ENCODE peak calls at places on chromosomes 16 and 17, in ten cellular contexts. W is ascending aorta; C is stomach; Y is dorsolateral prefrontal cortex; T is cardiac muscle cell; B is CD8-positive, alpha-beta T cell; L is upper lobe of right lung; O is AG04450; N is OCI-LY7; F is PC-3. A is an unnamed sample.

GRCh38 chr16:85847036-85847435 is 47.5 kb downstream of the COX4I1 start:
- DNase-seq in W (no peak), C (no peak), Y (no peak), T (no peak), B (no peak), L (no peak), O (no peak), N (no peak), F (no peak), A (no peak)

GRCh38 chr16:62064173-62064572 is 27.9 kb upstream of the CDH8 start:
- DNase-seq in W (no peak), C (no peak), Y (no peak), T (no peak), B (no peak), L (no peak), O (no peak), N (no peak), F (no peak), A (no peak)

GRCh38 chr16:27762441-27762840 is 212.5 kb downstream of the KATNIP start:
- DNase-seq in W (no peak), C (no peak), Y (no peak), T (peak; percentile 46), B (no peak), L (no peak), O (no peak), N (no peak), F (peak; percentile 5), A (no peak)

GRCh38 chr17:28147026-28147425 is 104.5 kb downstream of the NLK start:
- DNase-seq in W (no peak), C (no peak), Y (no peak), T (no peak), B (no peak), L (no peak), O (no peak), N (no peak), F (no peak), A (no peak)

GRCh38 chr16:28491080-28491969 is 549 bp downstream of the CLN3 start:
- DNase-seq in W (no peak), C (no peak), Y (peak; percentile 66), T (peak; percentile 12), B (peak; percentile 53), L (peak; percentile 76), O (no peak), N (peak; percentile 42), F (peak; percentile 49), A (no peak)

GRCh38 chr16:56530872-56531271 is 11.0 kb upstream of the BBS2 start:
- DNase-seq in W (no peak), C (no peak), Y (no peak), T (no peak), B (no peak), L (no peak), O (no peak), N (no peak), F (peak; percentile 64), A (no peak)

GRCh38 chr16:71628810-71629209 is 2.8 kb downstream of the MARVELD3 start:
- DNase-seq in W (no peak), C (no peak), Y (no peak), T (peak; percentile 85), B (no peak), L (no peak), O (no peak), N (no peak), F (peak; percentile 30), A (no peak)

GRCh38 chr17:57415737-57416354 is 159.5 kb downstream of the MSI2 start:
- DNase-seq in W (no peak), C (no peak), Y (no peak), T (peak; percentile 44), B (no peak), L (no peak), O (no peak), N (no peak), F (no peak), A (no peak)

GRCh38 chr17:30117548-30118155 is 1.0 kb downstream of the NSRP1 start:
- DNase-seq in W (no peak), C (no peak), Y (no peak), T (peak; percentile 17), B (no peak), L (no peak), O (no peak), N (no peak), F (no peak), A (no peak)

GRCh38 chr17:77375108-77375507 is 234.3 kb downstream of the SEC14L1 start:
- DNase-seq in W (no peak), C (peak; percentile 60), Y (no peak), T (no peak), B (no peak), L (peak; percentile 82), O (no peak), N (no peak), F (no peak), A (no peak)

GRCh38 chr16:2532494-2533141 is 1.4 kb upstream of the CEMP1 start:
- DNase-seq in W (no peak), C (peak; percentile 88), Y (peak; percentile 69), T (peak; percentile 61), B (peak; percentile 75), L (peak; percentile 93), O (no peak), N (peak; percentile 71), F (peak; percentile 64), A (peak; percentile 67)

GRCh38 chr17:36768355-36768754 is 167.0 kb downstream of the MRM1 start:
- DNase-seq in W (no peak), C (no peak), Y (no peak), T (no peak), B (no peak), L (no peak), O (no peak), N (no peak), F (no peak), A (no peak)

GRCh38 chr17:2282297-2282873 is 21.2 kb downstream of the SMG6 start:
- DNase-seq in W (no peak), C (no peak), Y (no peak), T (peak; percentile 89), B (no peak), L (no peak), O (peak; percentile 74), N (peak; percentile 72), F (peak; percentile 70), A (no peak)

GRCh38 chr17:66540131-66540781 is 237.8 kb downstream of the PRKCA start:
- DNase-seq in W (no peak), C (no peak), Y (peak; percentile 85), T (peak; percentile 89), B (no peak), L (no peak), O (peak; percentile 62), N (peak; percentile 31), F (peak; percentile 85), A (no peak)

GRCh38 chr16:65834680-65835079 is 531.8 kb upstream of the CDH5 start:
- DNase-seq in W (no peak), C (no peak), Y (no peak), T (no peak), B (no peak), L (no peak), O (no peak), N (no peak), F (no peak), A (no peak)

GRCh38 chr16:63361032-63361624 is 1324.9 kb upstream of the CDH8 start:
- DNase-seq in W (no peak), C (no peak), Y (no peak), T (peak; percentile 73), B (no peak), L (no peak), O (peak; percentile 20), N (peak; percentile 64), F (peak; percentile 52), A (no peak)

GRCh38 chr17:31216053-31216751 is 80.8 kb downstream of the OMG start:
- DNase-seq in W (no peak), C (no peak), Y (no peak), T (peak; percentile 79), B (no peak), L (no peak), O (peak; percentile 59), N (peak; percentile 72), F (peak; percentile 62), A (no peak)
- TF ChIP-seq CTCF in W (peak; percentile 41), C (no peak), Y (peak; percentile 84), T (peak; percentile 30), B (peak; percentile 65), L (peak; percentile 66), O (peak; percentile 49), N (peak; percentile 93), F (peak; percentile 68), A (peak; percentile 79)

DNA sequence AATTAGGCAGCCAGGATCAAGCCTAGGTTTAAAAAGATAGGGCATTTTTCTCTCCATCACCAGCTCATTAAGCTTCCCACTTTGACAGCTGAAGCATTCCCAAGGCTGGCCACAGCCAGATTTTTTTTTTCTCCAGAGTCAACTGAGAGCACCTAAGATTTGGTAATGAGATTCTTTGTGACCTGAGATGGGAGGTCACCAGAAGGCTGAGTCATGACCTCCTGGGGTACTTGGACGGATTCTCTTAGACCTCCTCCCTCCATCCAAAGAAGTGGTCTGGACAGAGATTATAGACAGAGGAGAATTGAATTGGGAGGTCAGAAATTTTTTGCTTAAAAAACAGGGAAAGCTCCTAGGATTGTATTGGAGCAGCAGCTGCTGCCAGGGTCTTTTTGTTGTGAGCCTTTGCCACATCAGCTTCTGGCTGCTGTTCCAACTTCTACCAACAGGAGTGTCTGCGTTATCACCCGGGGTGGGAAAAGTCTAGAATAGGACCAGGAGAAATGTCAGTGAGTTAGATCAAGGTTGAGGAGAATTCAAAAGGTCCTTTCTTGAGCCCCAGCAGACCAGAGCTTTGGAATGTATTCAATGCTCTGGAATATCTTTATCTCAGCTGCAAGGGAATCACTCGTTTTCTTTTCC is 221.2 kb upstream of the N4BP1 start:
- DNase-seq in W (no peak), C (no peak), Y (no peak), T (no peak), B (no peak), L (no peak), O (no peak), N (no peak), F (peak; percentile 35), A (no peak)
- TF ChIP-seq CTCF in W (no peak), C (no peak), Y (no peak), T (no peak), B (no peak), L (no peak), O (no peak), N (peak; percentile 54), F (peak; percentile 27), A (no peak)

GRCh38 chr17:42548070-42548837 is 4.5 kb upstream of the HSD17B1 start:
- DNase-seq in W (no peak), C (peak; percentile 94), Y (no peak), T (peak; percentile 60), B (peak; percentile 86), L (peak; percentile 93), O (no peak), N (peak; percentile 84), F (peak; percentile 81), A (no peak)
- TF ChIP-seq CTCF in W (no peak), C (no peak), Y (no peak), T (peak; percentile 43), B (peak; percentile 53), L (peak; percentile 42), O (peak; percentile 17), N (peak; percentile 77), F (peak; percentile 62), A (no peak)

DNA sequence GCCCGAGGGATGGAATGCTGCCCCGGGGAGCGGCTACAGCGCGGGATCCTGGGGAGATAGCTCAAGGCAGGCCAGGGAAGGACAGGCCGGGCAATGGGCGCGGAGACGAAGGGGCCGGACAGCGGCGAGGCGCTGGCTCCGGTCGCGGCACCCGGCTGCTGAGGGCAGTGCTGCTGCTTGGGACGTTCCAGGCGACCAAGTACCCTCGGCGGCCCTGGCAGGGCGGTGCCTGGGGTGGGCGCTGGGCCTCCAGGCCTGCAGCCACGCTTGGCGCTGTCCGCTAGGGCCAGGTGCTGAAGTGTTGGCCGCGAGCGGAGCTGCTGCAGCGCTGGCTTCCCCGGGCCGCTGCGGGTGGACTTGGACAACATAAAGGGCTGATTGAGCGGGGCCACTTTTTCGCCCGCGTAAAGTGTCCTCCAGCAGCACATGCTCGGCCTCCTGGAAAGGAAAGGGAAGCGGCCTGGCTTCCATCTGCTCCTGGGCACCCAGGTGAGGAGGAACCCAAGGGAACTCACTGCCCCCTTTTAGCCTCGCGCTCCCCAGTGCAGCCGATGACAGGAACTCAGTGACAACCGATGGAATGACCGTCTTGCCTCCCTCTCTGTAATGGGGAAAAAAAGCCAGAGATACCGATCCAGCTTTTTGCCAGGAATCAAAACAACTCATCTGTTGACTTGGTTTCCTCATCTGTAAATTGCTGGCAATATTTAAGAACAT is 23.7 kb downstream of the CLEC3A start:
- DNase-seq in W (no peak), C (peak; percentile 70), Y (peak; percentile 69), T (peak; percentile 68), B (no peak), L (peak; percentile 85), O (peak; percentile 4), N (no peak), F (peak; percentile 31), A (no peak)
- TF ChIP-seq CTCF in W (no peak), C (no peak), Y (no peak), T (no peak), B (no peak), L (no peak), O (no peak), N (no peak), F (no peak), A (no peak)

A was measured in CD14-positive monocyte.